ENCODE peak calls at places on chromosome 10, in six cellular contexts. J, L, K, C, O and Q are unnamed samples.

GRCh38 chr10:61798711-61799110 is 102.8 kb upstream of the ARID5B start:
- DNase-seq in J (no peak), O (no peak), K (no peak), L (no peak), C (no peak), Q (no peak)

GRCh38 chr10:124559372-124560132 is 97.9 kb downstream of the LHPP start:
- DNase-seq in K (no peak), O (peak; percentile 20), J (no peak), L (no peak), C (no peak), Q (no peak)

GRCh38 chr10:70096016-70096704 is 36.5 kb downstream of the AIFM2 start:
- DNase-seq in L (no peak), O (no peak), J (no peak), K (no peak), C (no peak), Q (no peak)

GRCh38 chr10:22334414-22335203 is 10.7 kb upstream of the SPAG6 start:
- DNase-seq in L (no peak), J (no peak), C (no peak), K (no peak), O (peak; percentile 33), Q (peak; percentile 70)

GRCh38 chr10:30176182-30176581 is 116.8 kb upstream of the JCAD start:
- DNase-seq in C (no peak), L (peak; percentile 83), O (no peak), K (no peak), J (no peak), Q (no peak)

GRCh38 chr10:127195571-127196226 is 692 bp downstream of the INSYN2A start:
- DNase-seq in K (no peak), C (peak; percentile 23), J (no peak), O (no peak), L (peak; percentile 12), Q (peak; percentile 30)

GRCh38 chr10:16832351-16833080 is 15.3 kb upstream of the RSU1 start:
- DNase-seq in C (peak; percentile 95), L (peak; percentile 90), J (no peak), K (no peak), O (peak; percentile 43), Q (no peak)

GRCh38 chr10:43170491-43170890 is 32.2 kb downstream of the CSGALNACT2 start:
- DNase-seq in C (peak; percentile 23), O (no peak), L (peak; percentile 30), J (no peak), K (no peak), Q (no peak)

GRCh38 chr10:11018426-11018818 is 750 bp downstream of the CELF2 start:
- DNase-seq in K (no peak), L (no peak), J (no peak), O (peak; percentile 46), C (no peak), Q (peak; percentile 34)

GRCh38 chr10:63630085-63630927 is 109.1 kb downstream of the REEP3 start:
- DNase-seq in K (peak; percentile 95), C (peak; percentile 96), O (peak; percentile 96), J (peak; percentile 92), L (peak; percentile 90), Q (peak; percentile 87)

GRCh38 chr10:110074986-110075664 is 67.3 kb downstream of the ADD3 start:
- DNase-seq in C (peak; percentile 85), O (no peak), L (peak; percentile 94), K (no peak), J (no peak), Q (no peak)

GRCh38 chr10:88958721-88959120 is 6.1 kb upstream of the ACTA2 start:
- DNase-seq in J (no peak), K (no peak), C (no peak), O (no peak), L (no peak), Q (no peak)

GRCh38 chr10:122140477-122140902 is 130.6 kb upstream of the BTBD16 start:
- DNase-seq in O (peak; percentile 58), C (peak; percentile 75), K (peak; percentile 76), J (no peak), L (peak; percentile 66), Q (no peak)

GRCh38 chr10:48251152-48251524 is 23.4 kb downstream of the FRMPD2 start:
- DNase-seq in J (no peak), K (peak; percentile 56), L (no peak), C (peak; percentile 13), O (no peak), Q (no peak)

GRCh38 chr10:112804036-112804435 is 146.0 kb upstream of the TCF7L2 start:
- DNase-seq in O (no peak), C (no peak), K (no peak), L (no peak), J (no peak), Q (no peak)

GRCh38 chr10:124076334-124076733 is 17.1 kb downstream of the CHST15 start:
- DNase-seq in C (no peak), L (no peak), J (no peak), K (no peak), O (no peak), Q (no peak)

GRCh38 chr10:118783776-118784542 is 29.2 kb upstream of the CACUL1 start:
- DNase-seq in C (no peak), L (no peak), J (no peak), O (no peak), K (no peak), Q (peak; percentile 30)

DNA sequence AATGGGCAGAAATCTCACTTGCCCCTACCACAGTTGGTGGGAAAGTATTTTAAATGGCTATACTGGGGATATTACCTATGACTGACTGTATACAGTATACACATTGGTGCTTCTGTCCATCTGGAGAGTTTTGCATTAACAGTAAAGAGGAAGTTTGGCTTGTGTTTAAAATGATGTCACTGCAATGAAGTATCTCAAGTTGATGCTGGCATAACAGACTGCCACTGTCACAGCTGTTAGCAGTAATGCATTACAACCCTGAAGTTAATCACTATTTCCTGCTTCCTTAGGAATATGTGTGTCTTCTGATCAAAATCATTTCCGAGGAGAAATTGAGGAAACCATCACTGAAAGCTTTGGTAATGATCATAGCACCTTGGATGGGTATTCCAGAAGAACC is 1.9 kb downstream of the DKK1 start:
- DNase-seq in J (no peak), C (no peak), K (no peak), L (peak; percentile 56), O (no peak), Q (no peak)
- H3K4me3 ChIP-seq in J (no peak overlapping the region), C (peak overlapping the region; percentile 84), K (no peak overlapping the region), L (peak overlapping the region; percentile 81), O (no peak overlapping the region), Q (no peak overlapping the region)

GRCh38 chr10:91799580-91799975 is 1.4 kb downstream of the TNKS2 start:
- DNase-seq in J (no peak), K (no peak), C (no peak), L (peak; percentile 43), O (no peak), Q (no peak)

GRCh38 chr10:91800756-91801155 is 2.5 kb downstream of the TNKS2 start:
- DNase-seq in O (no peak), K (no peak), C (no peak), J (no peak), L (no peak), Q (no peak)

GRCh38 chr10:91797874-91798735 is at the start of gene TNKS2:
- DNase-seq in K (peak; percentile 94), C (peak; percentile 94), J (peak; percentile 97), O (peak; percentile 98), L (peak; percentile 91), Q (peak; percentile 94)

GRCh38 chr10:91798736-91799579 is 732 bp downstream of the TNKS2 start:
- DNase-seq in K (no peak), J (peak; percentile 7), C (peak; percentile 49), L (peak; percentile 50), O (no peak), Q (peak; percentile 49)

GRCh38 chr10:91800192-91800591 is 2.0 kb downstream of the TNKS2 start:
- DNase-seq in J (no peak), K (no peak), C (no peak), L (no peak), O (no peak), Q (no peak)
- H3K4me3 ChIP-seq in J (no peak overlapping the region), K (peak overlapping the region; percentile 17), C (peak overlapping the region; percentile 93), L (peak overlapping the region; percentile 24), O (peak overlapping the region; percentile 94), Q (no peak overlapping the region)

GRCh38 chr10:117163061-117163953 is 25.2 kb upstream of the VAX1 start:
- DNase-seq in J (no peak), O (no peak), K (no peak), L (no peak), C (no peak), Q (no peak)

GRCh38 chr10:117165557-117166419 is 27.7 kb upstream of the VAX1 start:
- DNase-seq in J (no peak), C (peak; percentile 57), K (no peak), L (peak; percentile 33), O (peak; percentile 44), Q (peak; percentile 59)

GRCh38 chr10:117162093-117163021 is 24.3 kb upstream of the VAX1 start:
- DNase-seq in K (no peak), C (no peak), O (no peak), L (no peak), J (no peak), Q (no peak)

GRCh38 chr10:117164878-117165556 is 26.9 kb upstream of the VAX1 start:
- DNase-seq in L (no peak), K (no peak), O (no peak), J (no peak), C (no peak), Q (no peak)

GRCh38 chr10:117163954-117164292 is 25.9 kb upstream of the VAX1 start:
- DNase-seq in C (no peak), K (no peak), L (no peak), J (no peak), O (no peak), Q (no peak)
- H3K4me3 ChIP-seq in C (no peak overlapping the region), K (no peak overlapping the region), L (no peak overlapping the region), J (no peak overlapping the region), O (no peak overlapping the region), Q (peak overlapping the region; percentile 15)

DNA sequence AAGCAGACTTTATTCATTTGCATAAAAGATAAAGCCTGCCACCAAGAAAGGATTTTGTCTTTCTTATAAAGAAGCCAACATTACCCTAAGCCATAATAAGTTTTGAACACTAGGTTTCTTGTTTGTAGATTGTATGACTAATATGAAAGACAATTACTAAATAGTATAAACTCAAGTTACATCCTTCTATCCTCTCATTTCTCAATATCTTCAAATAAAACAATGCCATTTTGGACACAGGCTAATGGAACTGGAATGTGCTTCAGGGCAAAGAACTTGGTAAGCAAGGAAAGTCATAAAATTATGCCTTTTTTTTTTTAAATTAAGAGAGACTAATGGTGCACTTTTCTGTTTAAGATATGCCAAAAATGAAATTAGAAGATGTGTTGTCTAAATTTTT is 137.7 kb downstream of the DKK1 start:
- DNase-seq in O (no peak), C (peak; percentile 75), L (peak; percentile 76), J (no peak), K (no peak), Q (no peak)
- H3K4me3 ChIP-seq in O (no peak overlapping the region), C (no peak overlapping the region), L (no peak overlapping the region), J (no peak overlapping the region), K (no peak overlapping the region), Q (no peak overlapping the region)